ENCODE peak calls at places on chromosomes 5 and 9, in four cellular contexts. O, G, M and Y are unnamed samples.

GRCh38 chr5:176892663-176893062 is 6.5 kb downstream of the HK3 start:
- DNase-seq in O (no peak), G (peak), M (no peak), Y (peak)

GRCh38 chr5:115952579-115952978 is 9.7 kb upstream of the LVRN start:
- DNase-seq in O (no peak), G (no peak), M (no peak), Y (no peak)

GRCh38 chr9:129266536-129266935 is 88.5 kb upstream of the IER5L start:
- DNase-seq in O (peak), G (peak), M (no peak), Y (no peak)

GRCh38 chr5:163579729-163580128 is 74.3 kb downstream of the MAT2B start:
- DNase-seq in O (no peak), G (no peak), M (no peak), Y (no peak)

GRCh38 chr5:21665525-21665924 is 1187.6 kb downstream of the CDH12 start:
- DNase-seq in O (no peak), G (no peak), M (no peak), Y (no peak)

GRCh38 chr5:87398981-87399616 is 13.6 kb downstream of the CCNH start:
- DNase-seq in O (no peak), G (no peak), M (no peak), Y (no peak)

GRCh38 chr5:178619390-178619789 is 7.5 kb downstream of the CLK4 start:
- DNase-seq in O (no peak), G (no peak), M (no peak), Y (no peak)

GRCh38 chr5:146451411-146451810 is 4.3 kb downstream of the TCERG1 start:
- DNase-seq in O (no peak), G (no peak), M (no peak), Y (no peak)

GRCh38 chr5:176677209-176677931 is 30.1 kb downstream of the TSPAN17 start:
- DNase-seq in O (peak), G (no peak), M (no peak), Y (no peak)

GRCh38 chr9:74729129-74729710 is 158.5 kb downstream of the TRPM6 start:
- DNase-seq in O (no peak), G (no peak), M (no peak), Y (no peak)

GRCh38 chr5:33843579-33843978 is 48.2 kb downstream of the ADAMTS12 start:
- DNase-seq in O (no peak), G (no peak), M (no peak), Y (no peak)

GRCh38 chr9:112556497-112557085 is 70.0 kb downstream of the KIAA1958 start:
- DNase-seq in O (no peak), G (no peak), M (no peak), Y (no peak)

GRCh38 chr5:14676320-14676719 is 11.8 kb downstream of the OTULIN start:
- DNase-seq in O (no peak), G (no peak), M (no peak), Y (no peak)

GRCh38 chr9:129873563-129873962 is 38.3 kb downstream of the USP20 start:
- DNase-seq in O (no peak), G (no peak), M (no peak), Y (no peak)

GRCh38 chr5:158326241-158326640 is 467.3 kb upstream of the CLINT1 start:
- DNase-seq in O (no peak), G (no peak), M (no peak), Y (no peak)

GRCh38 chr9:129712595-129713524 is 40.0 kb downstream of the PTGES start:
- DNase-seq in O (no peak), G (no peak), M (no peak), Y (no peak)

GRCh38 chr9:30673132-30673531 is 1711.3 kb upstream of the ACO1 start:
- DNase-seq in O (no peak), G (no peak), M (peak), Y (no peak)

GRCh38 chr5:173456751-173457171 is 128.5 kb upstream of the STC2 start:
- DNase-seq in O (no peak), G (no peak), M (no peak), Y (no peak)

GRCh38 chr5:135426102-135427082 is 20.8 kb downstream of the DCANP1 start:
- DNase-seq in O (no peak), G (no peak), M (no peak), Y (no peak)

GRCh38 chr9:133987455-133987800 is 4.7 kb downstream of the VAV2 start:
- DNase-seq in O (no peak), G (no peak), M (no peak), Y (no peak)

GRCh38 chr5:136058972-136059354 is 30.2 kb downstream of the TGFBI start:
- DNase-seq in O (no peak), G (no peak), M (no peak), Y (no peak)

GRCh38 chr9:36017278-36017677 is 19.4 kb upstream of the RECK start:
- DNase-seq in O (no peak), G (no peak), M (no peak), Y (no peak)

GRCh38 chr5:125776656-125777055 is 646.6 kb upstream of the GRAMD2B start:
- DNase-seq in O (no peak), G (no peak), M (no peak), Y (no peak)

GRCh38 chr5:61301820-61302563 is 30.1 kb upstream of the ZSWIM6 start:
- DNase-seq in O (peak), G (peak), M (peak), Y (peak)

GRCh38 chr5:92969781-92970237 is 611.2 kb downstream of the NR2F1-AS1 start:
- DNase-seq in O (no peak), G (no peak), M (peak), Y (no peak)

GRCh38 chr9:129412814-129413536 is 207.9 kb downstream of the C9orf50 start:
- DNase-seq in O (peak), G (no peak), M (peak), Y (peak)

GRCh38 chr5:95261369-95262175 is 23.3 kb downstream of the MCTP1 start:
- DNase-seq in O (no peak), G (no peak), M (no peak), Y (no peak)

GRCh38 chr5:143642791-143643190 is 169.2 kb upstream of the HMHB1 start:
- DNase-seq in O (no peak), G (no peak), M (no peak), Y (no peak)

GRCh38 chr9:129059796-129060785 is 20.8 kb upstream of the DOLPP1 start:
- DNase-seq in O (no peak), G (no peak), M (no peak), Y (no peak)

GRCh38 chr5:33441241-33441844 is 578 bp downstream of the TARS1 start:
- DNase-seq in O (peak), G (no peak), M (no peak), Y (no peak)

GRCh38 chr5:108884736-108885135 is 137.0 kb downstream of the FER start:
- DNase-seq in O (no peak), G (no peak), M (peak), Y (no peak)

GRCh38 chr5:175842947-175843793 is 28.2 kb upstream of the CPLX2 start:
- DNase-seq in O (no peak), G (no peak), M (no peak), Y (no peak)

GRCh38 chr9:21993893-21994525 is at the start of gene CDKN2A:
- DNase-seq in O (peak), G (peak), M (no peak), Y (no peak)

GRCh38 chr9:33109850-33110595 is 33.5 kb upstream of the SMU1 start:
- DNase-seq in O (no peak), G (no peak), M (no peak), Y (peak)

GRCh38 chr9:9560382-9561035 is 1052.3 kb downstream of the PTPRD start:
- DNase-seq in O (no peak), G (no peak), M (no peak), Y (no peak)

GRCh38 chr5:76782444-76782843 is 36.4 kb upstream of the F2RL1 start:
- DNase-seq in O (no peak), G (no peak), M (no peak), Y (no peak)